ENCODE peak calls at places on chromosomes 7 and 10, in four cellular contexts. Z, C, Q and I are unnamed samples.

GRCh38 chr7:156927571-156928405 is 21.7 kb upstream of the NOM1 start:
- DNase-seq in Z (no peak), C (no peak), Q (no peak), I (no peak)

GRCh38 chr7:46835556-46835955 is 746.4 kb downstream of the TNS3 start:
- DNase-seq in Z (no peak), C (no peak), Q (peak), I (no peak)

GRCh38 chr7:122727354-122727753 is 24.6 kb upstream of the RNF148 start:
- DNase-seq in Z (no peak), C (no peak), Q (no peak), I (no peak)

GRCh38 chr7:106591146-106591545 is 69.8 kb downstream of the CCDC71L start:
- DNase-seq in Z (no peak), C (no peak), Q (no peak), I (no peak)

GRCh38 chr7:100011516-100011915 is 3.9 kb upstream of the ZKSCAN1 start:
- DNase-seq in Z (no peak), C (no peak), Q (no peak), I (no peak)

GRCh38 chr10:10826125-10826524 is 191.5 kb upstream of the CELF2 start:
- DNase-seq in Z (no peak), C (no peak), Q (peak), I (no peak)

GRCh38 chr10:71743866-71744265 is 24.3 kb upstream of the C10orf105 start:
- DNase-seq in Z (no peak), C (no peak), Q (no peak), I (no peak)

GRCh38 chr10:103752680-103753248 is 102.6 kb downstream of the SH3PXD2A start:
- DNase-seq in Z (no peak), C (no peak), Q (no peak), I (no peak)

GRCh38 chr7:149624006-149624405 is 126.4 kb upstream of the ZNF746 start:
- DNase-seq in Z (peak), C (no peak), Q (peak), I (no peak)

GRCh38 chr7:74173074-74173473 is 1.1 kb upstream of the EIF4H start:
- DNase-seq in Z (no peak), C (no peak), Q (no peak), I (no peak)

GRCh38 chr7:102264367-102264891 is 22.2 kb upstream of the SH2B2 start:
- DNase-seq in Z (no peak), C (no peak), Q (no peak), I (no peak)

GRCh38 chr7:117949232-117949631 is 76.0 kb upstream of the CTTNBP2 start:
- DNase-seq in Z (no peak), C (no peak), Q (peak), I (no peak)

GRCh38 chr7:116311816-116312471 is 101.6 kb downstream of the TES start:
- DNase-seq in Z (no peak), C (no peak), Q (no peak), I (no peak)

DNA sequence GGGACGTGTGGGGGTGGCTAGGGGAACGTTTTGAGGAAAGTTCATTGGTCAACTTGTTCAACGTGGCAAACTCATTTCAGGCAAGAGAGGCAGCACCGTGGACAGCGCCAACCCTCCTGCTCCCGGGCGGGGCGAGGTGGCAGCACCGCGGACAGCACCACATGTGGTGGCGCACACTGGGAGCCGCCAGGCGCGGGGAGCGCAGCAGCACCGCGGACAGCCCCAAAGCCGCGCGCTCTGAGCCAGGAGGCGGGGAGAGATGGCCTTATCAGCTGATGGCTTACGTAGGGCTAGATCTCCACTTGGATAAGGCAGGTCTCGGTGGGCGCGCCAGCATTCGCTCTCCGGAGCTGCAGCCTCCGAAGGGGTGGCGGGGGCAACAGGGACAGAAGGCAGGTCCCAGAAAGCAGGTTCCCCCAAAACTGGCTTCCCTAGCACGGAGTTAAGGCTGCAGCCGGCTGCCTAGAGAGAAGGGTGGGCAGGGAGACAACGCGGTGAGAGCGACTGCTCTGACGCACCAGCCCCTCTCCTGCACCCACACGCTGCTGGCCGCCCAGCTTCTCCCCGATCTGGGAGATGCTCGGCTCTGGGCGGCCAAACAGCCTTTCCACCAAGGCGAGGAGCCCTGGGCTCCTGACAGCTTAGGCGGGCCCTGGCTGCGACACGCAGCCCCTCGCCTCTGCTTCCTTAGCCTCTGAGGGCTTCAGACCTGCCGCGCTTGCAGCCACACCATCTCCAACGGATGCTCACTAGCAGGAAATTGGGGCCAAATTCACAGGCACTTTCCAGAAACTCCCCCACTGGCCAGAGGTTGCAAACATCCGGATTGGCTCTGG is at the start of gene HTR5A:
- DNase-seq in Z (peak), C (peak), Q (peak), I (no peak)
- TF ChIP-seq CTCF in Z (no peak), C (peak), Q (no peak), I (no peak)

GRCh38 chr7:138785587-138786437 is 12.0 kb upstream of the TMEM213 start:
- DNase-seq in Z (no peak), C (no peak), Q (peak), I (no peak)
- TF ChIP-seq CTCF in Z (no peak), C (peak), Q (peak), I (no peak)

GRCh38 chr7:131424219-131424822 is 96.6 kb downstream of the MKLN1 start:
- DNase-seq in Z (no peak), C (no peak), Q (peak), I (peak)
- TF ChIP-seq CTCF in Z (peak), C (peak), Q (peak), I (peak)

GRCh38 chr7:48168159-48168558 is 3.1 kb upstream of the ABCA13 start:
- DNase-seq in Z (no peak), C (no peak), Q (peak), I (no peak)
- TF ChIP-seq CTCF in Z (no peak), C (peak), Q (peak), I (no peak)

GRCh38 chr7:52917982-52918578 is 117.4 kb upstream of the POM121L12 start:
- DNase-seq in Z (no peak), C (no peak), Q (no peak), I (no peak)
- TF ChIP-seq CTCF in Z (no peak), C (peak), Q (no peak), I (no peak)